ENCODE peak calls at places on chromosomes 6 and 20, in four cellular contexts. One of them, this sample, is unnamed. For H3K4me1, the result is how much of the 10 kb centered on the place peaks cover.

GRCh38 chr6:110332281-110332680 is 25.9 kb downstream of the METTL24 start:
- DNase-seq in ovary: no peak
- DNase-seq in A549: no peak
- DNase-seq in breast epithelium: no peak
- DNase-seq in this sample: no peak

GRCh38 chr6:108541843-108542795 is 18.6 kb upstream of the FOXO3 start:
- DNase-seq in ovary: peak
- DNase-seq in breast epithelium: peak
- DNase-seq in A549: peak
- DNase-seq in this sample: no peak

GRCh38 chr6:147207351-147207750 is 3.1 kb downstream of the STXBP5 start:
- DNase-seq in A549: no peak
- DNase-seq in breast epithelium: no peak
- DNase-seq in ovary: no peak
- DNase-seq in this sample: no peak

GRCh38 chr6:25296980-25297379 is 17.8 kb downstream of the CARMIL1 start:
- DNase-seq in breast epithelium: no peak
- DNase-seq in ovary: no peak
- DNase-seq in A549: no peak
- DNase-seq in this sample: no peak

GRCh38 chr6:99467509-99468106 is 42.5 kb upstream of the PNISR start:
- DNase-seq in A549: peak
- DNase-seq in breast epithelium: no peak
- DNase-seq in ovary: no peak
- DNase-seq in this sample: no peak

GRCh38 chr6:4920914-4921410 is 82.9 kb downstream of the RPP40 start:
- DNase-seq in ovary: no peak
- DNase-seq in A549: no peak
- DNase-seq in breast epithelium: no peak
- DNase-seq in this sample: no peak

GRCh38 chr20:30610751-30611150 is 646.7 kb upstream of the DEFB115 start:
- DNase-seq in A549: no peak
- DNase-seq in breast epithelium: no peak
- DNase-seq in ovary: no peak
- DNase-seq in this sample: no peak

GRCh38 chr6:39558791-39559190 is 166.4 kb downstream of the KIF6 start:
- DNase-seq in breast epithelium: no peak
- DNase-seq in ovary: no peak
- DNase-seq in A549: no peak
- DNase-seq in this sample: no peak

GRCh38 chr6:31558631-31559500 is 11.5 kb downstream of the NFKBIL1 start:
- DNase-seq in ovary: no peak
- DNase-seq in A549: no peak
- DNase-seq in breast epithelium: no peak
- DNase-seq in this sample: no peak

GRCh38 chr6:25193147-25193864 is 85.9 kb upstream of the CARMIL1 start:
- DNase-seq in ovary: no peak
- DNase-seq in breast epithelium: peak
- DNase-seq in A549: peak
- DNase-seq in this sample: no peak

GRCh38 chr6:20241102-20241501 is 28.8 kb upstream of the MBOAT1 start:
- DNase-seq in breast epithelium: no peak
- DNase-seq in ovary: no peak
- DNase-seq in A549: no peak
- DNase-seq in this sample: no peak

GRCh38 chr6:107405002-107405401 is 54.4 kb downstream of the PDSS2 start:
- DNase-seq in ovary: no peak
- DNase-seq in breast epithelium: no peak
- DNase-seq in A549: no peak
- DNase-seq in this sample: no peak

GRCh38 chr6:109308018-109308492 is 74.2 kb downstream of the CD164 start:
- DNase-seq in A549: peak
- DNase-seq in breast epithelium: no peak
- DNase-seq in ovary: no peak
- DNase-seq in this sample: no peak

GRCh38 chr6:6616670-6617069 is 28.1 kb downstream of the LY86 start:
- DNase-seq in A549: no peak
- DNase-seq in breast epithelium: no peak
- DNase-seq in ovary: no peak
- DNase-seq in this sample: no peak

GRCh38 chr20:14219801-14220461 is 117.5 kb downstream of the FLRT3 start:
- DNase-seq in breast epithelium: no peak
- DNase-seq in ovary: no peak
- DNase-seq in A549: peak
- DNase-seq in this sample: no peak

GRCh38 chr6:25138697-25139051 is 140.5 kb upstream of the CARMIL1 start:
- DNase-seq in A549: no peak
- DNase-seq in breast epithelium: no peak
- DNase-seq in ovary: no peak
- DNase-seq in this sample: no peak

GRCh38 chr6:128327890-128328289 is 192.5 kb downstream of the PTPRK start:
- DNase-seq in breast epithelium: no peak
- DNase-seq in A549: peak
- DNase-seq in ovary: no peak
- DNase-seq in this sample: no peak

GRCh38 chr20:57685134-57685851 is 24.5 kb downstream of the PMEPA1 start:
- DNase-seq in breast epithelium: no peak
- DNase-seq in ovary: no peak
- DNase-seq in A549: no peak
- DNase-seq in this sample: no peak

GRCh38 chr6:118581489-118581959 is 33.4 kb downstream of the PLN start:
- DNase-seq in ovary: no peak
- DNase-seq in breast epithelium: no peak
- DNase-seq in A549: no peak
- DNase-seq in this sample: no peak

GRCh38 chr6:105675715-105676397 is 273.0 kb upstream of the PREP start:
- DNase-seq in A549: peak
- DNase-seq in ovary: no peak
- DNase-seq in breast epithelium: no peak
- DNase-seq in this sample: no peak

GRCh38 chr6:31740397-31741223 is 805 bp downstream of the MSH5 start:
- DNase-seq in ovary: no peak
- DNase-seq in breast epithelium: no peak
- DNase-seq in A549: no peak
- DNase-seq in this sample: no peak

GRCh38 chr20:9514461-9515210 is at the start of gene LAMP5:
- DNase-seq in A549: no peak
- DNase-seq in ovary: no peak
- DNase-seq in breast epithelium: no peak
- DNase-seq in this sample: no peak

GRCh38 chr6:119575721-119576120 is 226.2 kb upstream of the MAN1A1 start:
- DNase-seq in ovary: no peak
- DNase-seq in A549: no peak
- DNase-seq in breast epithelium: no peak
- DNase-seq in this sample: no peak

GRCh38 chr20:63395723-63396122 is 34.6 kb upstream of the CHRNA4 start:
- DNase-seq in breast epithelium: no peak
- DNase-seq in A549: no peak
- DNase-seq in ovary: no peak
- DNase-seq in this sample: no peak

GRCh38 chr6:41228616-41229015 is 467 bp downstream of the TREML4 start:
- DNase-seq in breast epithelium: no peak
- DNase-seq in ovary: no peak
- DNase-seq in A549: peak
- DNase-seq in this sample: no peak

GRCh38 chr6:29516108-29516507 is 28.4 kb upstream of the MAS1L start:
- DNase-seq in A549: peak
- DNase-seq in ovary: no peak
- DNase-seq in breast epithelium: no peak
- DNase-seq in this sample: no peak

GRCh38 chr20:44414346-44414714 is 58.8 kb downstream of the HNF4A start:
- DNase-seq in A549: no peak
- DNase-seq in ovary: no peak
- DNase-seq in breast epithelium: no peak
- DNase-seq in this sample: no peak

GRCh38 chr6:145733770-145734169 is 1.6 kb downstream of the EPM2A start:
- DNase-seq in A549: no peak
- DNase-seq in ovary: no peak
- DNase-seq in breast epithelium: no peak
- DNase-seq in this sample: no peak

GRCh38 chr6:105302617-105303128 is 100.2 kb downstream of the PREP start:
- DNase-seq in ovary: no peak
- DNase-seq in A549: no peak
- DNase-seq in breast epithelium: no peak
- DNase-seq in this sample: no peak

GRCh38 chr6:57137392-57137791 is 34.7 kb upstream of the BAG2 start:
- DNase-seq in A549: no peak
- DNase-seq in breast epithelium: no peak
- DNase-seq in ovary: no peak
- DNase-seq in this sample: no peak

GRCh38 chr6:106097368-106098231 is 11.5 kb downstream of the PRDM1 start:
- DNase-seq in A549: peak
- DNase-seq in ovary: no peak
- DNase-seq in breast epithelium: no peak
- DNase-seq in this sample: peak

GRCh38 chr6:57089265-57089664 is 723 bp upstream of the ZNF451 start:
- DNase-seq in ovary: no peak
- DNase-seq in A549: no peak
- DNase-seq in breast epithelium: no peak
- DNase-seq in this sample: no peak

GRCh38 chr6:47595785-47596184 is 102.6 kb upstream of the ADGRF4 start:
- DNase-seq in breast epithelium: no peak
- DNase-seq in ovary: no peak
- DNase-seq in A549: no peak
- DNase-seq in this sample: no peak

GRCh38 chr6:27667651-27668441 is 194.9 kb upstream of the ZNF184 start:
- DNase-seq in A549: peak
- DNase-seq in ovary: no peak
- DNase-seq in breast epithelium: no peak
- DNase-seq in this sample: no peak
- H3K4me3 ChIP-seq in A549: peak
- H3K4me3 ChIP-seq in ovary: peak
- H3K4me3 ChIP-seq in breast epithelium: no peak
- H3K4me3 ChIP-seq in this sample: peak

DNA sequence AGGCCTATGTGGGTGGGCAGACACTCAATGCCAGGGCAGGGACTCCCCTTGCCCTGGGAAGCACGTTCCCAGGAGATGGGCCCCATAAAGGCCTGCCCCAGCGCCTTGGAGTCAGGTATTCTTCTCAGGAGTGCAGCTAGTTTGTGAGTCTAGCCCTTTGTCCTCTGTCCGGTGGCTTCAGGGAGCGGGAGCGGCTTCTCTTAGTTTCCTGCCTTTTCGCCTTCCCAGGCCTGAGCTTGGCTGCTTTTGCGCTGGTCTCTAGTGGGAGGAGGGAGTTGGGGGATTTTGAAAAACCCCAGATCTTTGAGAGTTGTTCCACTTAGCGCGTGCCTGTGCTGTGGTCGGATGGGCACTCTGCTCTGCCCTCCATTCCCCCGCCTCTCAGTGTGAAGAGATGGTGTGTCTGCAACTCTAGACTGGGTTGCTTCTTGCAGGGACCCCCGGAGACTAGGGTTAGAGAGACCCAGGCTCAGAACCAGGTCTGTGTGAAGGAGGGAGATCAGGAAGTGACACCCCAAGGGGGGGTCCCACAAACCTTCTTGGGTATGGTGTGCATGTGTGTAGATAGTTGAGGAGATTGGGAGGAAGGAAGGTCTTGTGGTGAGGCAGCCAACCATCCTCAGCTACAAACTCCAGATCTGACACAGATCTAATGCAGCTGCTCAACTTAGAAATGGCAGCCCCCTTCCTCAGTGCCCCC is 1.3 kb downstream of the PLCG1 start:
- DNase-seq in breast epithelium: no peak
- DNase-seq in ovary: no peak
- DNase-seq in A549: no peak
- DNase-seq in this sample: no peak
- H3K4me1 ChIP-seq in breast epithelium: under half
- H3K4me1 ChIP-seq in ovary: under half
- H3K4me1 ChIP-seq in A549: under half
- H3K4me1 ChIP-seq in this sample: half or more

GRCh38 chr20:45880988-45881788 is at the start of gene ZSWIM1:
- DNase-seq in A549: peak
- DNase-seq in ovary: peak
- DNase-seq in breast epithelium: peak
- DNase-seq in this sample: peak
- TF ChIP-seq POLR2A in A549: peak
- TF ChIP-seq POLR2A in ovary: peak
- TF ChIP-seq POLR2A in breast epithelium: peak
- TF ChIP-seq POLR2A in this sample: no peak

DNA sequence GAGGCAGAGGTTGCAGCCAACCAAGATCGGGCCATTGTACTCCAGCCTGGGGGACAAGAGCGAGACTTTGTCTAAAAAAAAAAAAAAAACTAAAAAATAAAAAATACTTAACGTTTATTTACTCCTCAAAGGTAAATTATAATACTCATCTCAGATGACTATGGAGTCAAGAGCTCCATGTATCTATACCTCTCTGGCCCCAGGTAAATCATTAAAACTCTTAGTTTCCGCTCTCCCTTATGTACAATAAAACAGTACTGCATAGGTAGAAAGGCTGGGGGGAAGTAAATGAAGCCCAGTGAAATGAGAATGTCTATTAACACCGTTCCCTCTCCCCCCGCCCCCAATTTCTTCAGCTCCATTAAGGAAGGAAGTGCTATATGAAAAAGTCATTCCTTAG is 1.2 kb downstream of the SRSF12 start:
- DNase-seq in ovary: no peak
- DNase-seq in breast epithelium: no peak
- DNase-seq in A549: no peak
- DNase-seq in this sample: no peak
- H3K4me3 ChIP-seq in ovary: no peak
- H3K4me3 ChIP-seq in breast epithelium: peak
- H3K4me3 ChIP-seq in A549: peak
- H3K4me3 ChIP-seq in this sample: peak

GRCh38 chr20:60135276-60135675 is 177.1 kb downstream of the CDH26 start:
- DNase-seq in ovary: no peak
- DNase-seq in A549: no peak
- DNase-seq in breast epithelium: no peak
- DNase-seq in this sample: no peak

GRCh38 chr20:60132162-60132826 is 174.1 kb downstream of the CDH26 start:
- DNase-seq in ovary: no peak
- DNase-seq in breast epithelium: no peak
- DNase-seq in A549: no peak
- DNase-seq in this sample: no peak

GRCh38 chr20:60131375-60131774 is 173.2 kb downstream of the CDH26 start:
- DNase-seq in breast epithelium: no peak
- DNase-seq in ovary: no peak
- DNase-seq in A549: no peak
- DNase-seq in this sample: no peak

GRCh38 chr20:60136640-60137411 is 178.6 kb downstream of the CDH26 start:
- DNase-seq in ovary: no peak
- DNase-seq in breast epithelium: no peak
- DNase-seq in A549: no peak
- DNase-seq in this sample: no peak

GRCh38 chr20:60132827-60133549 is 174.8 kb downstream of the CDH26 start:
- DNase-seq in A549: no peak
- DNase-seq in ovary: no peak
- DNase-seq in breast epithelium: no peak
- DNase-seq in this sample: no peak
- H3K4me1 ChIP-seq in A549: under half
- H3K4me1 ChIP-seq in ovary: under half
- H3K4me1 ChIP-seq in breast epithelium: under half
- H3K4me1 ChIP-seq in this sample: under half

This sample was measured in esophagus squamous epithelium.